ENCODE peak calls at places on chromosomes 2 and 18, in nine cellular contexts. R is adrenal gland, K is psoas muscle, F is GM20000, V is suprapubic skin, S is endodermal cell, D is tibial artery, Y is OCI-LY7, L is AG04449. G is an unnamed sample.

GRCh38 chr2:240642061-240642805 is 17.0 kb downstream of the GPR35 start:
- DNase-seq in D (peak), S (peak), K (no peak), L (no peak), Y (no peak), F (peak), R (no peak), V (peak), G (no peak)

GRCh38 chr2:233448565-233448964 is 94.3 kb downstream of the DGKD start:
- DNase-seq in L (no peak), K (peak), F (no peak), R (no peak), S (no peak), Y (no peak), D (peak), V (peak), G (no peak)

GRCh38 chr18:42459873-42460272 is 504.8 kb downstream of the PIK3C3 start:
- DNase-seq in R (peak), K (no peak), S (no peak), D (no peak), Y (no peak), V (no peak), F (no peak), L (no peak), G (no peak)

GRCh38 chr2:176518823-176519222 is 249.6 kb downstream of the MTX2 start:
- DNase-seq in L (no peak), D (no peak), K (peak), V (no peak), F (no peak), R (peak), S (peak), Y (no peak), G (no peak)

GRCh38 chr18:23627964-23628363 is 34.7 kb downstream of the ANKRD29 start:
- DNase-seq in Y (no peak), K (no peak), V (no peak), D (no peak), F (no peak), L (no peak), R (no peak), S (no peak), G (no peak)

GRCh38 chr2:180191352-180192124 is 184.4 kb upstream of the CWC22 start:
- DNase-seq in L (no peak), S (no peak), V (no peak), Y (no peak), K (no peak), D (no peak), R (no peak), F (no peak), G (no peak)

GRCh38 chr2:186572705-186573104 is 17.2 kb upstream of the ITGAV start:
- DNase-seq in S (no peak), K (no peak), L (no peak), Y (no peak), R (no peak), F (no peak), D (no peak), V (no peak), G (no peak)

GRCh38 chr2:9897796-9898195 is 53.7 kb upstream of the GRHL1 start:
- DNase-seq in F (no peak), D (no peak), S (no peak), V (no peak), R (no peak), K (no peak), L (no peak), Y (no peak), G (no peak)

GRCh38 chr2:10993001-10993481 is 81.3 kb downstream of the KCNF1 start:
- DNase-seq in Y (no peak), V (peak), L (no peak), S (no peak), K (no peak), D (no peak), F (no peak), R (no peak), G (no peak)

GRCh38 chr2:238847841-238848565 is at the start of gene TWIST2:
- DNase-seq in K (peak), F (peak), D (peak), R (peak), S (peak), Y (no peak), L (peak), V (peak), G (no peak)

GRCh38 chr2:179596018-179596417 is 265.4 kb downstream of the ZNF385B start:
- DNase-seq in L (peak), F (no peak), K (no peak), Y (no peak), S (no peak), R (no peak), D (no peak), V (no peak), G (no peak)

GRCh38 chr2:9703085-9703641 is 72.4 kb upstream of the YWHAQ start:
- DNase-seq in S (peak), D (no peak), K (peak), F (no peak), Y (no peak), L (peak), V (no peak), R (no peak), G (no peak)

GRCh38 chr2:76169985-76170384 is 459.3 kb upstream of the GCFC2 start:
- DNase-seq in F (no peak), V (no peak), L (no peak), R (no peak), S (no peak), K (no peak), D (no peak), Y (no peak), G (no peak)

GRCh38 chr2:159133795-159134194 is 152.7 kb downstream of the WDSUB1 start:
- DNase-seq in D (no peak), S (no peak), V (no peak), R (no peak), K (no peak), Y (no peak), F (no peak), L (no peak), G (no peak)
- TF ChIP-seq CTCF in D (no peak), S (no peak), V (no peak), R (no peak), K (no peak), Y (peak), F (no peak), L (no peak), G (no peak)

DNA sequence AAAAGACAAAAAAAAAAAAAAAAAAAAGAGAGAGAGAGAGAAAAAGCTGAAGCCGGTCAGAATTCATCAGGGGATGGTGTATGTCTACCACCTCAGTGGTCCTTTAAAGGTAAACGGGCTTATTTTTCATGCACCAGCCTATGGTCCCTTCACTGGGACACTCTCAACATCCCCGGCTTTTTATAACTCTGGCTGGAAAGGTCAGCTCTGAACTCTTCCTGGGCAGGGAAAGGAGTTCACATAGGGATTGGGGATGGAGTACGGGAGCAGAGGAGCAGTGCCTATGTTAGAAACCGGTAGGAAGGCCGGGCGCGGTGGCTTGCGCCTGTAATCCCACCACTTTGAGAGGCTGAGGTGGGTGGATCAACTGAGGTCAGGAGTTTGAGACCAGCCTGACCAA is 10.3 kb upstream of the MALT1 start:
- DNase-seq in F (no peak), V (no peak), Y (no peak), S (no peak), K (no peak), L (no peak), D (no peak), R (no peak), G (peak)
- TF ChIP-seq CTCF in F (no peak), V (no peak), Y (no peak), S (no peak), K (no peak), L (no peak), D (no peak), R (no peak), G (no peak)

DNA sequence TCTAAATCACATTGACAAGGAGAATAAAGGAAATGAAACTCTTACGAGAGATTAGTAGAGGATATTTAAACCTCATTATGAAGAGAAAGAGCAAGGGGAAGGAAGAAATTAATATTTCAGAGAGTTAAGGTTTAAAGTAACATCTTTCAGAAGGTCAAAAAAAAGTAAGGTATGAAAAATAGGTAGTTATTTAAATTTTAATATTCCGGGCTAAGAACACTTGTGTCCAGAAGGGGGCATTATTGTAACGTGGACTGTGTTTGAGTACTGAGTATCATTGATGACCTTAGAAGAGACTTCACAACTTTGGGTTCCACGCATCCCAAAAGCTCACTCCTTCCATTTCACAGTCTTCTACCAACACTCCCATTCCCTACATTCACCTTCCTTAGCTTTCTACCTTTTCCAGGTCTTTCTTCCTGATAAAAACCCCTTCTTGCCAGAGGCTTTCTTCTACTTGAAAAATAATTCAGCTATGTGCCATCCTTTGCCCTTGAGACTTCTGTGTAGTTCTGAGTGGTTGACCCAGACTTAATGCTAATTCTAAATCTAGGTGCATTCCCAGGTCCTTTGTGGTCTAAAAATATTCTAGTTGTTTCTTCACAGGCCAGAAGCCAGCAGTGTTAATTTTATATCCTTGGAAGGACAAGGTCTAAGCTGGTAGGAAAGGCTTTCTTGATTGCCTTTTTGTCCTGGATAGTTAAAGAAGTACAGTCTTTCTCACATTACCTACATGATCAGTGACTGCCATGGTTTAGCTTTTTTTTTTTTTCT is 16.5 kb downstream of the DYNC1I2 start:
- DNase-seq in L (no peak), K (no peak), R (no peak), D (no peak), F (peak), S (no peak), Y (peak), V (no peak), G (no peak)
- TF ChIP-seq CTCF in L (peak), K (peak), R (peak), D (peak), F (peak), S (peak), Y (peak), V (no peak), G (peak)

GRCh38 chr18:52667388-52667787 is 327.4 kb downstream of the DCC start:
- DNase-seq in Y (no peak), D (no peak), L (no peak), R (no peak), S (no peak), F (no peak), K (no peak), V (no peak), G (no peak)

GRCh38 chr18:52670903-52671302 is 330.9 kb downstream of the DCC start:
- DNase-seq in K (no peak), V (no peak), R (no peak), Y (peak), F (peak), L (no peak), D (no peak), S (no peak), G (no peak)
- TF ChIP-seq CTCF in K (no peak), V (no peak), R (no peak), Y (peak), F (no peak), L (peak), D (peak), S (peak), G (peak)

DNA sequence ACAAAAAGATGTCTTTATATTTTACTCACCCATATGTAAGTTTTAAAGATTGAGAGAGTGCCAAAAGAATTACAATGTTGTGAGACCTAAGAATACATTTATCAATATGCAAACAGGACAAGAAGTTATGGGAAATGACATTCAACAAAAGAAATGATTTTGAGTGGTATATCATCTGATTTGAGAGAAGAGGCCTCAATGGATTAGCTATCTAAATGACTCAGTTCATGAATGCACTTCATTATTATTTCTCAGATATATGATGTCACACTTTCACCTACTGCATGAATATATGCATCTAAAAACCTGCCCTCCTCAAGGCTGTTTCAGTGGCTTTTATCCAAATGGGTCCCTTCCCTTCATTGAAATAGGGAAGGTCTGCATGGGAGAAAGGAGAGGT is 128.3 kb upstream of the LYPD1 start:
- DNase-seq in D (no peak), F (no peak), V (no peak), L (no peak), S (no peak), R (no peak), K (no peak), Y (no peak), G (no peak)
- TF ChIP-seq CTCF in D (no peak), F (no peak), V (no peak), L (no peak), S (no peak), R (no peak), K (no peak), Y (no peak), G (no peak)

DNA sequence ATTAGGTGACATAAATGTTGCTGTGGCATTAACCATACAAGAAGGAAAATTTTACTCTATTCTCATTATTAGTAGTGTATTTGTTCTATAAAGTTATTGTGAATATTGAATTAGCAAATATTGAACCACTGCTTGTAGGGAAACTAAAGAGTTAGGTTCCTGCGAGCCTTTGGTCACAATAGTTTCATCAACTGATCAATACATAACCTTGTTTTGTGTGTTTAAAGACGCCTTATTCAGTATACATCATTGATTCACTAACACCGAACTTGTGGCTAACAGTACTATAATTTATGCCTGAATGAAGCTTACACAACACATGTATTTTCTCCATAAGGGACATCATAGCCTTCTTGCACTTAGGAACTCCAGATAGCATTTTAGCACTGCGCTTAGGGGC is 36.9 kb downstream of the VPS54 start:
- DNase-seq in K (no peak), D (no peak), L (no peak), V (no peak), F (no peak), S (no peak), R (no peak), Y (no peak), G (no peak)
- TF ChIP-seq CTCF in K (no peak), D (no peak), L (no peak), V (no peak), F (no peak), S (no peak), R (no peak), Y (no peak), G (no peak)

G was measured in D721Med.